ENCODE peak calls at places on chromosomes 16 and 17, in six cellular contexts. P, J, Y, E, O and U are unnamed samples.

GRCh38 chr17:60390881-60391418 is 983 bp downstream of the USP32 start:
- DNase-seq in P (peak), J (no peak), Y (peak), E (no peak), O (peak), U (no peak)

GRCh38 chr17:10197721-10198508 is 491 bp downstream of the GAS7 start:
- DNase-seq in P (no peak), J (no peak), Y (no peak), E (no peak), O (no peak), U (no peak)

GRCh38 chr17:76811028-76811427 is 57.2 kb upstream of the MGAT5B start:
- DNase-seq in P (no peak), J (no peak), Y (no peak), E (no peak), O (no peak), U (no peak)

GRCh38 chr16:17072104-17072503 is 398.7 kb downstream of the XYLT1 start:
- DNase-seq in P (no peak), J (no peak), Y (peak), E (no peak), O (no peak), U (peak)

GRCh38 chr16:71767060-71767900 is 41.4 kb downstream of the AP1G1 start:
- DNase-seq in P (no peak), J (no peak), Y (no peak), E (no peak), O (peak), U (no peak)

GRCh38 chr17:9669551-9670008 is 24.3 kb downstream of the USP43 start:
- DNase-seq in P (no peak), J (no peak), Y (peak), E (no peak), O (no peak), U (no peak)

GRCh38 chr17:40779181-40779909 is 3.0 kb downstream of the KRT27 start:
- DNase-seq in P (peak), J (no peak), Y (no peak), E (peak), O (no peak), U (no peak)

GRCh38 chr17:27569257-27569722 is 61.7 kb upstream of the LGALS9 start:
- DNase-seq in P (peak), J (no peak), Y (no peak), E (no peak), O (no peak), U (no peak)

GRCh38 chr16:89050119-89050867 is 43.4 kb upstream of the ACSF3 start:
- DNase-seq in P (no peak), J (no peak), Y (no peak), E (no peak), O (no peak), U (no peak)

GRCh38 chr17:50943575-50943933 is 77.4 kb upstream of the TOB1 start:
- DNase-seq in P (no peak), J (no peak), Y (no peak), E (no peak), O (no peak), U (no peak)

GRCh38 chr17:17118399-17118798 is 76.1 kb downstream of the MPRIP start:
- DNase-seq in P (no peak), J (no peak), Y (no peak), E (no peak), O (no peak), U (no peak)

GRCh38 chr16:56848056-56848936 is 16.7 kb upstream of the SLC12A3 start:
- DNase-seq in P (no peak), J (no peak), Y (peak), E (no peak), O (no peak), U (no peak)

GRCh38 chr17:43832168-43832975 is 574 bp downstream of the MPP3 start:
- DNase-seq in P (peak), J (no peak), Y (peak), E (no peak), O (no peak), U (peak)

GRCh38 chr17:20961551-20961950 is 81.3 kb downstream of the USP22 start:
- DNase-seq in P (no peak), J (no peak), Y (peak), E (no peak), O (no peak), U (peak)

GRCh38 chr17:59666235-59666634 is 41.0 kb downstream of the PTRH2 start:
- DNase-seq in P (no peak), J (no peak), Y (peak), E (no peak), O (no peak), U (no peak)

GRCh38 chr17:21176996-21177395 is 37.0 kb downstream of the TMEM11 start:
- DNase-seq in P (no peak), J (no peak), Y (no peak), E (no peak), O (no peak), U (no peak)

GRCh38 chr17:3535253-3535995 is 22.2 kb downstream of the TRPV3 start:
- DNase-seq in P (peak), J (no peak), Y (peak), E (peak), O (peak), U (no peak)

GRCh38 chr17:50352072-50352692 is 6.3 kb downstream of the XYLT2 start:
- DNase-seq in P (no peak), J (no peak), Y (no peak), E (no peak), O (no peak), U (no peak)

GRCh38 chr17:67053438-67054000 is 9.2 kb downstream of the CACNG1 start:
- DNase-seq in P (no peak), J (no peak), Y (no peak), E (no peak), O (no peak), U (no peak)

GRCh38 chr16:68387301-68387700 is 61.0 kb downstream of the SMPD3 start:
- DNase-seq in P (no peak), J (no peak), Y (no peak), E (no peak), O (no peak), U (no peak)

GRCh38 chr17:51044964-51045363 is 75.7 kb downstream of the SPAG9 start:
- DNase-seq in P (no peak), J (no peak), Y (no peak), E (no peak), O (peak), U (no peak)

GRCh38 chr17:28345420-28346198 is 10.0 kb downstream of the TNFAIP1 start:
- DNase-seq in P (no peak), J (no peak), Y (no peak), E (no peak), O (no peak), U (no peak)

GRCh38 chr16:81489547-81490267 is 45.1 kb downstream of the CMIP start:
- DNase-seq in P (no peak), J (no peak), Y (no peak), E (no peak), O (no peak), U (no peak)

GRCh38 chr16:3112058-3112880 is at the start of gene ZNF205:
- DNase-seq in P (peak), J (no peak), Y (peak), E (no peak), O (peak), U (peak)

GRCh38 chr17:64061157-64061898 is 40.9 kb upstream of the ICAM2 start:
- DNase-seq in P (no peak), J (no peak), Y (peak), E (no peak), O (no peak), U (peak)